ENCODE peak calls at places on chromosomes 4 and X, in five cellular contexts. W is T-helper 2 cell; C is CD8-positive, alpha-beta memory T cell; N is iris pigment epithelial cell; Z is tibial artery. I is an unnamed sample.

GRCh38 chr4:113620032-113620431 is 141.5 kb downstream of the CAMK2D start:
- DNase-seq in W (no peak), C (no peak), N (no peak), Z (no peak), I (no peak)

GRCh38 chr4:159071969-159072765 is 30.7 kb upstream of the RAPGEF2 start:
- DNase-seq in W (no peak), C (no peak), N (peak), Z (no peak), I (no peak)

GRCh38 chr4:8739820-8740665 is 131.6 kb downstream of the HMX1 start:
- DNase-seq in W (no peak), C (no peak), N (no peak), Z (no peak), I (peak)

GRCh38 chr4:105555409-105555808 is 3.0 kb downstream of the ARHGEF38 start:
- DNase-seq in W (no peak), C (no peak), N (no peak), Z (no peak), I (no peak)

GRCh38 chr4:101357751-101358150 is 10.4 kb upstream of the PPP3CA start:
- DNase-seq in W (no peak), C (no peak), N (peak), Z (no peak), I (no peak)

GRCh38 chrX:2693526-2694002 is 2.5 kb downstream of the CD99 start:
- DNase-seq in W (no peak), C (no peak), N (no peak), Z (no peak), I (peak)

GRCh38 chr4:140095694-140096482 is 58.1 kb downstream of the MAML3 start:
- DNase-seq in W (no peak), C (peak), N (peak), Z (no peak), I (peak)

GRCh38 chr4:154361450-154361849 is 130.1 kb downstream of the DCHS2 start:
- DNase-seq in W (no peak), C (no peak), N (no peak), Z (no peak), I (no peak)

GRCh38 chr4:153502584-153502983 is 36.4 kb downstream of the TMEM131L start:
- DNase-seq in W (no peak), C (no peak), N (peak), Z (no peak), I (no peak)

GRCh38 chr4:5029447-5029846 is 10.2 kb upstream of the CYTL1 start:
- DNase-seq in W (no peak), C (no peak), N (no peak), Z (no peak), I (no peak)

GRCh38 chr4:71783972-71784371 is at the start of gene GC:
- DNase-seq in W (no peak), C (no peak), N (no peak), Z (no peak), I (no peak)

GRCh38 chr4:69518102-69518501 is 22.4 kb upstream of the UGT2B4 start:
- DNase-seq in W (no peak), C (no peak), N (no peak), Z (no peak), I (no peak)

GRCh38 chrX:81957900-81958545 is 756.1 kb downstream of the SH3BGRL start:
- DNase-seq in W (no peak), C (peak), N (peak), Z (no peak), I (no peak)

GRCh38 chrX:8913665-8914409 is 112.7 kb upstream of the FAM9A start:
- DNase-seq in W (no peak), C (no peak), N (peak), Z (peak), I (no peak)